ENCODE peak calls at places on chromosomes 4 and X, in eight cellular contexts. X, G, I, Y, T, O, K and V are unnamed samples.

GRCh38 chr4:101277661-101278060 is 69.7 kb downstream of the PPP3CA start:
- DNase-seq in X (no peak), G (no peak), I (peak; percentile 11), Y (no peak), T (no peak), O (peak; percentile 86), K (peak; percentile 81), V (peak; percentile 83)

GRCh38 chrX:125895518-125895917 is 270.6 kb downstream of the DCAF12L2 start:
- DNase-seq in X (no peak), G (no peak), I (no peak), Y (no peak), T (no peak), O (no peak), K (no peak), V (no peak)

GRCh38 chr4:173937871-173938270 is 345.6 kb downstream of the FBXO8 start:
- DNase-seq in X (no peak), G (no peak), I (no peak), Y (no peak), T (no peak), O (no peak), K (no peak), V (no peak)

GRCh38 chrX:30935985-30936384 is 46.9 kb upstream of the TAB3 start:
- DNase-seq in X (no peak), G (peak; percentile 69), I (peak; percentile 36), Y (peak; percentile 10), T (peak; percentile 24), O (peak; percentile 11), K (peak; percentile 3), V (no peak)

GRCh38 chr4:44646151-44646550 is 5.3 kb downstream of the YIPF7 start:
- DNase-seq in X (no peak), G (no peak), I (peak; percentile 61), Y (no peak), T (no peak), O (no peak), K (no peak), V (no peak)

GRCh38 chr4:47862297-47862696 is 24.4 kb upstream of the CORIN start:
- DNase-seq in X (no peak), G (no peak), I (no peak), Y (no peak), T (no peak), O (peak; percentile 84), K (peak; percentile 77), V (peak; percentile 80)

GRCh38 chrX:95835223-95835622 is 849.4 kb upstream of the DIAPH2 start:
- DNase-seq in X (no peak), G (no peak), I (no peak), Y (no peak), T (no peak), O (no peak), K (no peak), V (no peak)

GRCh38 chr4:3792813-3793212 is 26.6 kb downstream of the ADRA2C start:
- DNase-seq in X (no peak), G (peak; percentile 96), I (no peak), Y (no peak), T (peak; percentile 82), O (no peak), K (no peak), V (no peak)

GRCh38 chrX:44904542-44905115 is 31.6 kb downstream of the KDM6A start:
- DNase-seq in X (peak; percentile 2), G (no peak), I (no peak), Y (no peak), T (peak; percentile 41), O (peak; percentile 25), K (no peak), V (no peak)

GRCh38 chrX:41090568-41091238 is 5.5 kb downstream of the USP9X start:
- DNase-seq in X (no peak), G (no peak), I (peak; percentile 49), Y (no peak), T (no peak), O (peak; percentile 32), K (peak; percentile 35), V (no peak)

GRCh38 chr4:119666653-119667091 is 38.1 kb upstream of the PDE5A start:
- DNase-seq in X (peak; percentile 8), G (no peak), I (no peak), Y (no peak), T (peak; percentile 44), O (no peak), K (peak; percentile 66), V (no peak)

GRCh38 chrX:2974946-2975345 is 31.4 kb upstream of the ARSH start:
- DNase-seq in X (no peak), G (no peak), I (no peak), Y (no peak), T (no peak), O (peak; percentile 53), K (no peak), V (peak; percentile 49)

GRCh38 chr4:159607824-159608223 is 504.9 kb downstream of the RAPGEF2 start:
- DNase-seq in X (peak; percentile 67), G (no peak), I (no peak), Y (no peak), T (peak; percentile 84), O (peak; percentile 29), K (no peak), V (peak; percentile 31)

GRCh38 chr4:186840222-186840701 is 116.6 kb upstream of the FAT1 start:
- DNase-seq in X (no peak), G (no peak), I (no peak), Y (peak; percentile 81), T (no peak), O (peak; percentile 53), K (peak; percentile 62), V (no peak)

GRCh38 chr4:77006753-77007355 is 57.3 kb downstream of the SEPTIN11 start:
- DNase-seq in X (no peak), G (no peak), I (no peak), Y (no peak), T (no peak), O (no peak), K (no peak), V (no peak)
- H3K9ac ChIP-seq in X (no peak overlapping the region), G (no peak overlapping the region), I (no peak overlapping the region), Y (no peak overlapping the region), T (no peak overlapping the region), O (no peak overlapping the region), K (peak overlapping the region; percentile 21), V (peak overlapping the region; percentile 51)

DNA sequence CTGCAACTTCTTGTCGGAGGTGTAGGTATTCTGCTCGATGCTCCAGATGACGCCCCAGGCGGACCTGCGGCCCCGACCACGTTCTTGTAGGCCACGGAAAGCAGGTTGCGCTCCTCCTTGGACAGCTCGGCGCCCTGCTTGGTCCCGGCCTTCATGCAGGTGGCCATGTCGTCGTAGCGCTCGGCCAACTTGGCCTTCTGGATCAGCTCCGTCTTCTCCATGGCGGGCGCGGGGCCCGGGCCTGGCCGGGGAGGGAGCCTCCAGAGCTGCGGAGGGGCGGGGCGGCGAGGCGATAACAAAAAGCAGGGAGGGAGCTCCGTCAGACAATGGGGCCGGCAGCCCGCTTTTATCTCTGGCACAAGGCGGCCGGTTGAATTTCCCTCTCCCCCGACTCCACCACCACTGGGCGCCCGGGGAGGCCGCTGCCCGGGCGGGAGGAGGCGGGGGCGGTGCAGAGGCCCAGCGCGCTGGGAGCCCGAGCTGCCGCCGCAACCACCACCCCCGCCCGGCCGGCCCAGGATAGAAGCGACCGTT is 28.3 kb upstream of the DRP2 start:
- DNase-seq in X (peak; percentile 31), G (peak; percentile 81), I (no peak), Y (no peak), T (peak; percentile 77), O (peak; percentile 29), K (no peak), V (no peak)
- H3K4me3 ChIP-seq in X (no peak overlapping the region), G (no peak overlapping the region), I (no peak overlapping the region), Y (no peak overlapping the region), T (peak overlapping the region; percentile 34), O (no peak overlapping the region), K (no peak overlapping the region), V (no peak overlapping the region)

GRCh38 chrX:25018682-25019081 is 2.9 kb upstream of the ARX start:
- DNase-seq in X (no peak), G (no peak), I (no peak), Y (no peak), T (no peak), O (no peak), K (no peak), V (no peak)

GRCh38 chrX:25016361-25016671 is 551 bp upstream of the ARX start:
- DNase-seq in X (no peak), G (peak; percentile 73), I (no peak), Y (no peak), T (peak; percentile 56), O (no peak), K (no peak), V (no peak)

GRCh38 chrX:25015486-25016360 is at the start of gene ARX:
- DNase-seq in X (peak; percentile 64), G (peak; percentile 96), I (no peak), Y (peak; percentile 55), T (peak; percentile 97), O (peak; percentile 53), K (peak; percentile 42), V (peak; percentile 36)

GRCh38 chrX:25016938-25017598 is 1.3 kb upstream of the ARX start:
- DNase-seq in X (no peak), G (peak; percentile 74), I (no peak), Y (no peak), T (peak; percentile 36), O (no peak), K (no peak), V (no peak)

GRCh38 chrX:25017667-25018247 is 2.0 kb upstream of the ARX start:
- DNase-seq in X (no peak), G (peak; percentile 71), I (no peak), Y (no peak), T (peak; percentile 75), O (no peak), K (no peak), V (no peak)
- H3K9ac ChIP-seq in X (no peak overlapping the region), G (no peak overlapping the region), I (no peak overlapping the region), Y (no peak overlapping the region), T (no peak overlapping the region), O (no peak overlapping the region), K (no peak overlapping the region), V (peak overlapping the region; percentile 23)

GRCh38 chr4:102503301-102503746 is 2.2 kb downstream of the NFKB1 start:
- DNase-seq in X (no peak), G (no peak), I (peak; percentile 24), Y (no peak), T (no peak), O (no peak), K (no peak), V (no peak)
- H3K4me3 ChIP-seq in X (no peak overlapping the region), G (no peak overlapping the region), I (peak overlapping the region; percentile 97), Y (no peak overlapping the region), T (no peak overlapping the region), O (no peak overlapping the region), K (no peak overlapping the region), V (peak overlapping the region; percentile 96)

GRCh38 chr4:55033296-55033695 is 92.1 kb downstream of the KDR start:
- DNase-seq in X (no peak), G (no peak), I (peak; percentile 87), Y (no peak), T (no peak), O (peak; percentile 4), K (no peak), V (no peak)
- H3K9ac ChIP-seq in X (no peak overlapping the region), G (peak overlapping the region; percentile 18), I (peak overlapping the region; percentile 20), Y (no peak overlapping the region), T (no peak overlapping the region), O (no peak overlapping the region), K (no peak overlapping the region), V (no peak overlapping the region)

GRCh38 chr4:112765317-112765989 is 128.5 kb downstream of the LARP7 start:
- DNase-seq in X (peak; percentile 32), G (peak; percentile 62), I (peak; percentile 26), Y (peak; percentile 43), T (peak; percentile 78), O (peak; percentile 12), K (peak; percentile 18), V (no peak)
- H3K4me3 ChIP-seq in X (no peak overlapping the region), G (no peak overlapping the region), I (no peak overlapping the region), Y (no peak overlapping the region), T (no peak overlapping the region), O (no peak overlapping the region), K (no peak overlapping the region), V (no peak overlapping the region)